ENCODE peak calls at places on chromosomes 1 and 21, in nine cellular contexts. K is BJ, Y is endothelial cell, L is mucosa of descending colon, H is PC-3, G is GM13977, F is endodermal cell, B is fibroblast of mammary gland, I is testis. Q is an unnamed sample.

GRCh38 chr1:100683448-100684349 is 35.8 kb upstream of the VCAM1 start:
- DNase-seq in F (no peak), I (no peak), B (no peak), H (no peak), L (no peak), K (no peak), Y (no peak), G (no peak), Q (no peak)

GRCh38 chr21:38988211-38989096 is 182.7 kb downstream of the ETS2 start:
- DNase-seq in Y (no peak), G (no peak), F (peak), I (peak), H (no peak), K (no peak), B (no peak), L (no peak), Q (no peak)

GRCh38 chr1:229860926-229861325 is 206.1 kb upstream of the GALNT2 start:
- DNase-seq in F (no peak), K (no peak), B (no peak), G (no peak), L (no peak), H (no peak), Y (no peak), I (no peak), Q (no peak)

GRCh38 chr1:76278711-76279386 is 204.3 kb downstream of the ST6GALNAC3 start:
- DNase-seq in L (no peak), B (no peak), G (no peak), Y (no peak), H (no peak), K (no peak), I (no peak), F (no peak), Q (no peak)

GRCh38 chr1:202004711-202005110 is 5.7 kb upstream of the ELF3 start:
- DNase-seq in G (no peak), K (no peak), L (no peak), I (no peak), B (no peak), Y (no peak), H (no peak), F (no peak), Q (no peak)

GRCh38 chr1:99146129-99146848 is 118.0 kb upstream of the PLPPR4 start:
- DNase-seq in Y (no peak), L (no peak), H (no peak), G (no peak), K (no peak), I (no peak), F (no peak), B (no peak), Q (no peak)

GRCh38 chr1:152436593-152437338 is 22.7 kb upstream of the CRNN start:
- DNase-seq in G (no peak), L (no peak), Y (no peak), K (no peak), F (no peak), B (peak), H (peak), I (no peak), Q (no peak)

GRCh38 chr1:152461544-152461943 is 47.5 kb upstream of the CRNN start:
- DNase-seq in F (peak), B (peak), K (no peak), G (peak), I (peak), Y (peak), L (no peak), H (peak), Q (peak)

GRCh38 chr1:213327318-213327667 is 276.3 kb downstream of the RPS6KC1 start:
- DNase-seq in Y (no peak), H (peak), L (no peak), G (no peak), K (peak), I (peak), F (no peak), B (peak), Q (peak)

GRCh38 chr1:119712342-119713038 is 756 bp downstream of the PHGDH start:
- DNase-seq in G (peak), B (peak), L (peak), Y (peak), I (peak), H (peak), F (peak), K (peak), Q (no peak)

GRCh38 chr1:5859766-5860165 is 132.5 kb downstream of the NPHP4 start:
- DNase-seq in G (no peak), H (no peak), I (no peak), L (no peak), F (no peak), Y (no peak), B (no peak), K (no peak), Q (no peak)

GRCh38 chr1:115183711-115184259 is 94.5 kb upstream of the TSPAN2 start:
- DNase-seq in I (peak), H (no peak), Y (no peak), K (no peak), L (no peak), B (no peak), G (no peak), F (no peak), Q (no peak)

GRCh38 chr1:24975391-24975790 is 45.3 kb upstream of the RUNX3 start:
- DNase-seq in Y (no peak), G (no peak), K (no peak), L (no peak), F (no peak), H (no peak), B (no peak), I (no peak), Q (no peak)

GRCh38 chr1:2526824-2527552 is 592 bp upstream of the PANK4 start:
- DNase-seq in L (no peak), B (peak), Y (no peak), K (no peak), H (peak), G (peak), I (peak), F (peak), Q (no peak)

GRCh38 chr1:100597784-100598183 is 59.8 kb downstream of the GPR88 start:
- DNase-seq in H (no peak), F (no peak), Y (no peak), K (no peak), B (no peak), L (no peak), G (no peak), I (no peak), Q (no peak)

GRCh38 chr1:53348491-53349368 is 20.9 kb upstream of the LRP8 start:
- DNase-seq in G (no peak), F (peak), L (no peak), B (no peak), K (no peak), I (peak), H (no peak), Y (no peak), Q (no peak)

GRCh38 chr1:218112862-218113261 is 172.2 kb upstream of the RRP15 start:
- DNase-seq in L (no peak), B (no peak), G (no peak), K (no peak), I (no peak), H (peak), Y (no peak), F (no peak), Q (peak)

GRCh38 chr1:247407180-247407616 is 8.8 kb upstream of the NLRP3 start:
- DNase-seq in G (peak), L (peak), H (peak), K (no peak), I (peak), B (no peak), Y (no peak), F (no peak), Q (no peak)

GRCh38 chr1:35175067-35176001 is 17.6 kb downstream of the SFPQ start:
- DNase-seq in B (no peak), L (no peak), Y (no peak), K (no peak), G (no peak), H (no peak), I (no peak), F (no peak), Q (no peak)

GRCh38 chr1:54298284-54299033 is 98.5 kb downstream of the MRPL37 start:
- DNase-seq in K (no peak), L (no peak), F (no peak), Y (no peak), H (no peak), B (no peak), G (no peak), I (no peak), Q (no peak)

GRCh38 chr1:235972316-235973090 is 92.4 kb downstream of the NID1 start:
- DNase-seq in B (peak), L (no peak), G (peak), K (peak), Y (no peak), F (no peak), H (peak), I (no peak), Q (no peak)

GRCh38 chr1:32759521-32759980 is 57.0 kb upstream of the SYNC start:
- DNase-seq in L (peak), B (no peak), H (peak), Y (no peak), I (no peak), G (peak), F (peak), K (no peak), Q (no peak)

GRCh38 chr1:209755926-209756607 is at the start of gene TRAF3IP3:
- DNase-seq in G (peak), B (no peak), I (peak), F (no peak), Y (no peak), L (peak), H (no peak), K (no peak), Q (no peak)

GRCh38 chr1:19591482-19592093 is 52.5 kb upstream of the NBL1 start:
- DNase-seq in F (no peak), H (no peak), I (no peak), Y (no peak), K (no peak), L (no peak), B (no peak), G (no peak), Q (no peak)

GRCh38 chr21:29506214-29506613 is 207.5 kb downstream of the BACH1 start:
- DNase-seq in F (no peak), B (no peak), L (no peak), K (no peak), Y (no peak), H (no peak), G (no peak), I (no peak), Q (no peak)

GRCh38 chr1:181898773-181899172 is 162.7 kb downstream of the ZNF648 start:
- DNase-seq in B (no peak), H (no peak), K (no peak), F (no peak), I (no peak), Y (no peak), L (no peak), G (no peak), Q (no peak)

GRCh38 chr1:41277371-41277994 is 35.4 kb upstream of the SCMH1 start:
- DNase-seq in B (no peak), F (no peak), H (no peak), K (no peak), G (no peak), L (no peak), Y (no peak), I (no peak), Q (no peak)

GRCh38 chr1:102083186-102083585 is 86.5 kb upstream of the OLFM3 start:
- DNase-seq in B (no peak), G (no peak), F (no peak), H (no peak), Y (no peak), I (no peak), K (no peak), L (no peak), Q (no peak)

GRCh38 chr1:64469121-64469520 is 808 bp upstream of the CACHD1 start:
- DNase-seq in G (no peak), I (no peak), H (no peak), Y (no peak), F (peak), B (no peak), K (no peak), L (no peak), Q (no peak)

GRCh38 chr1:208231929-208232360 is 12.2 kb downstream of the PLXNA2 start:
- DNase-seq in B (peak), Y (no peak), I (no peak), F (peak), G (no peak), K (no peak), H (peak), L (no peak), Q (no peak)

GRCh38 chr1:86149591-86149990 is 7.0 kb downstream of the COL24A1 start:
- DNase-seq in G (no peak), L (no peak), Y (no peak), K (no peak), B (no peak), F (no peak), I (no peak), H (no peak), Q (no peak)

GRCh38 chr1:20551945-20552727 is at the start of gene FAM43B:
- DNase-seq in K (no peak), G (peak), F (peak), B (peak), Y (peak), I (peak), H (no peak), L (peak), Q (no peak)

GRCh38 chr1:161915051-161915503 is 108.6 kb downstream of the OLFML2B start:
- DNase-seq in F (no peak), Y (no peak), I (no peak), L (no peak), G (peak), H (no peak), B (peak), K (no peak), Q (no peak)

GRCh38 chr1:116508090-116508983 is 62.5 kb downstream of the CD58 start:
- DNase-seq in B (no peak), Y (no peak), H (peak), F (no peak), I (no peak), G (no peak), K (no peak), L (no peak), Q (no peak)

GRCh38 chr1:31690921-31691320 is 12.9 kb downstream of the COL16A1 start:
- DNase-seq in Y (no peak), I (no peak), H (no peak), G (no peak), K (no peak), L (no peak), B (no peak), F (no peak), Q (no peak)

GRCh38 chr1:110542730-110543129 is 23.8 kb upstream of the KCNA10 start:
- DNase-seq in Y (peak), K (no peak), G (peak), B (peak), I (no peak), F (peak), L (no peak), H (peak), Q (no peak)

GRCh38 chr1:8394456-8395321 is 76.8 kb downstream of the SLC45A1 start:
- DNase-seq in K (peak), L (no peak), G (no peak), F (no peak), B (peak), H (peak), I (no peak), Y (no peak), Q (no peak)

GRCh38 chr1:45488978-45489377 is 2.0 kb downstream of the TESK2 start:
- DNase-seq in I (no peak), Y (no peak), H (no peak), G (no peak), L (no peak), F (no peak), K (no peak), B (no peak), Q (no peak)

GRCh38 chr1:24043345-24044032 is 63.4 kb upstream of the SRSF10 start:
- DNase-seq in H (no peak), G (no peak), F (no peak), K (no peak), B (no peak), Y (no peak), L (no peak), I (no peak), Q (no peak)

GRCh38 chr1:83626603-83627002 is 372.3 kb downstream of the TTLL7 start:
- DNase-seq in F (no peak), G (no peak), I (no peak), B (no peak), H (no peak), K (no peak), L (no peak), Y (no peak), Q (no peak)
- TF ChIP-seq CTCF in F (no peak), G (no peak), I (no peak), B (no peak), H (no peak), K (no peak), L (no peak), Y (no peak), Q (no peak)

GRCh38 chr21:42424848-42425602 is 21.3 kb downstream of the UBASH3A start:
- DNase-seq in I (no peak), K (no peak), F (no peak), Y (no peak), G (no peak), H (no peak), L (peak), B (no peak), Q (no peak)
- TF ChIP-seq CTCF in I (no peak), K (no peak), F (no peak), Y (no peak), G (no peak), H (no peak), L (no peak), B (no peak), Q (no peak)

DNA sequence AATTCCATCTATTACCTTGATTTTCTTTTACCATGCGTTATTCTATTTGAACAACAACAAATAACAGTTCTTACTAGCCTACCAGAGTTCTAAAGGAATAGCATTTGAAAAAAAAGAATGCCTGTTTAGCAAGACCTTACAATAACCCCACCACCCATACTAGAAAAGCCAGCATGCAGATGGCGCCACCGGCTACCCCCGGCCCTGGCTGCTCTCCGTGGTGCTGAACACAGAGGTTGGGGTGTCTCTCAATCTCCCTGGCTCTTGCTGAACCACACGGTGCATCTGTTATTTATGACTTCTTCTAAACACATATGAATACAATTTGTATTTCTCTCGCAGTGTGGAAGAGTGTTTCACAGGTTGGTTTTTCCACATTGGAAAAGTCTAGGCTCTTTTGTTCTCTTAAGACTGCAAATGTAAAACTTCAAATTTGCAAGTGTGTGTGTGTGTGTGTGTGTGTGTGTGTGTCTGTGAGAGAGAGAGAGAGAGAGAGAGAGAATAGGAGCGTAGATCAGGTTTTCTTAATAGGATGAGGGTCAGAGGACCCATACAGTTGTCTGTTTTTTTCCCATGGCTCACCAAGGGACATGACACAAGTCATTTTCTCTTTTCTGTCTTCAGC is 13.6 kb downstream of the GRIK3 start:
- DNase-seq in K (no peak), G (no peak), H (peak), F (peak), I (peak), Y (peak), B (no peak), L (no peak), Q (no peak)
- TF ChIP-seq CTCF in K (no peak), G (peak), H (peak), F (peak), I (no peak), Y (no peak), B (no peak), L (no peak), Q (peak)

GRCh38 chr21:25895565-25896205 is 160.9 kb downstream of the GABPA start:
- DNase-seq in H (peak), Y (no peak), B (peak), I (no peak), F (peak), G (no peak), K (no peak), L (no peak), Q (no peak)
- TF ChIP-seq CTCF in H (peak), Y (peak), B (peak), I (peak), F (peak), G (peak), K (peak), L (no peak), Q (peak)

DNA sequence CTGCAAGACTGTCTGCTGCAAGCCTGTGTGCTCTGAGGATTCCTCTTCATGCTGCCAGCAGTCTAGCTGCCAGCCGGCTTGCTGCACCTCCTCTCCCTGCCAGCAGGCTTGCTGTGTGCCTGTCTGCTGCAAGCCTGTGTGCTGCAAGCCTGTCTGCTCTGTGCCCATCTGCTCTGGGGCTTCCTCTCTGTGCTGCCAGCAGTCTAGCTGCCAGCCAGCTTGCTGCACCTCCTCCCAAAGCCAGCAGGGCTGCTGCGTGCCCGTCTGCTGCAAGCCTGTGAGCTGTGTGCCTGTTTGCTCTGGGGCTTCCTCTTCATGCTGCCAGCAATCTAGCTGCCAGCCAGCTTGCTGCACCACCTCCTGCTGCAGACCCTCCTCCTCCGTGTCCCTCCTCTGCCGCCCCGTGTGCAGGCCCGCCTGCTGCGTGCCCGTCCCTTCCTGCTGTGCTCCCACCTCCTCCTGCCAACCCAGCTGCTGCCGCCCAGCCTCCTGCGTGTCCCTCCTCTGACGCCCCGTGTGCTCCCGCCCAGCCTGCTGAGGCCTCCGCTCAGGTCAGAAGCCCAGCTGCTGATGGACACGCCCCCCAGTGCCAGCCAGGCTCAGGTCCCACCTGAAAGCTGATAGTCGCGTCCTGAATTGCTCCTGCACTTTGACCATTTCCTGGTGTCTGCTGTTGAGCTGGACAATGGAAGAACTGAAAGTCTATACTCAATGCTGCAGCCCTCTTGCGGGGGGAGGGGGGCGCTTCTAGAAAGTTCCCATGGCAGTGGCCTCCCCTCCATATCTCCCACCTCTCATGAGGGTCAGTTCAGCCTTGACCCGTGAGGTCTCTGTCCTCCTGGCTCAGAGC is 1.2 kb downstream of the KRTAP10-4 start:
- DNase-seq in L (peak), Y (no peak), K (no peak), H (peak), G (no peak), I (no peak), F (no peak), B (no peak), Q (no peak)
- TF ChIP-seq CTCF in L (no peak), Y (no peak), K (no peak), H (no peak), G (no peak), I (no peak), F (no peak), B (no peak), Q (no peak)